ENCODE peak calls at places on chromosomes 6 and 20, in ten cellular contexts. One of them, this sample, is unnamed.

GRCh38 chr20:37845878-37846277 is 57.0 kb upstream of the VSTM2L start:
- DNase-seq in NCI-H187 treated with DMSO at 0.1 percent for 48 hours: no peak
- DNase-seq in NCI-H2171 treated with DMSO at 0.1 percent for 48 hours: no peak
- DNase-seq in activated naive CD4-positive, alpha-beta T cell: no peak
- DNase-seq in NCI-H69: peak; percentile 65
- DNase-seq in kidney tubule cell: no peak
- DNase-seq in SJSA1: no peak
- DNase-seq in iPS DF 6.9: no peak
- DNase-seq in mucosa of descending colon: no peak
- DNase-seq in HT-29: no peak
- DNase-seq in this sample: no peak

GRCh38 chr20:10807013-10807412 is 133.2 kb upstream of the JAG1 start:
- DNase-seq in HT-29: no peak
- DNase-seq in iPS DF 6.9: no peak
- DNase-seq in SJSA1: no peak
- DNase-seq in activated naive CD4-positive, alpha-beta T cell: no peak
- DNase-seq in NCI-H69: no peak
- DNase-seq in NCI-H187 treated with DMSO at 0.1 percent for 48 hours: no peak
- DNase-seq in NCI-H2171 treated with DMSO at 0.1 percent for 48 hours: no peak
- DNase-seq in kidney tubule cell: no peak
- DNase-seq in mucosa of descending colon: no peak
- DNase-seq in this sample: no peak

GRCh38 chr20:16011061-16011460 is 562.2 kb downstream of the KIF16B start:
- DNase-seq in iPS DF 6.9: no peak
- DNase-seq in NCI-H2171 treated with DMSO at 0.1 percent for 48 hours: no peak
- DNase-seq in NCI-H187 treated with DMSO at 0.1 percent for 48 hours: no peak
- DNase-seq in NCI-H69: peak; percentile 10
- DNase-seq in mucosa of descending colon: no peak
- DNase-seq in SJSA1: no peak
- DNase-seq in activated naive CD4-positive, alpha-beta T cell: no peak
- DNase-seq in HT-29: no peak
- DNase-seq in kidney tubule cell: no peak
- DNase-seq in this sample: no peak

GRCh38 chr6:88004707-88005106 is 42.9 kb upstream of the SPACA1 start:
- DNase-seq in HT-29: no peak
- DNase-seq in kidney tubule cell: no peak
- DNase-seq in NCI-H2171 treated with DMSO at 0.1 percent for 48 hours: no peak
- DNase-seq in NCI-H187 treated with DMSO at 0.1 percent for 48 hours: no peak
- DNase-seq in NCI-H69: no peak
- DNase-seq in mucosa of descending colon: no peak
- DNase-seq in activated naive CD4-positive, alpha-beta T cell: no peak
- DNase-seq in SJSA1: no peak
- DNase-seq in iPS DF 6.9: no peak
- DNase-seq in this sample: no peak

GRCh38 chr20:53036992-53037391 is 64.8 kb downstream of the TSHZ2 start:
- DNase-seq in HT-29: no peak
- DNase-seq in activated naive CD4-positive, alpha-beta T cell: no peak
- DNase-seq in NCI-H69: peak; percentile 32
- DNase-seq in mucosa of descending colon: no peak
- DNase-seq in NCI-H187 treated with DMSO at 0.1 percent for 48 hours: no peak
- DNase-seq in SJSA1: no peak
- DNase-seq in kidney tubule cell: peak; percentile 74
- DNase-seq in iPS DF 6.9: no peak
- DNase-seq in NCI-H2171 treated with DMSO at 0.1 percent for 48 hours: no peak
- DNase-seq in this sample: no peak

GRCh38 chr20:63736893-63737689 is 627 bp downstream of the LIME1 start:
- DNase-seq in mucosa of descending colon: peak; percentile 38
- DNase-seq in NCI-H187 treated with DMSO at 0.1 percent for 48 hours: no peak
- DNase-seq in activated naive CD4-positive, alpha-beta T cell: peak; percentile 33
- DNase-seq in iPS DF 6.9: no peak
- DNase-seq in NCI-H69: no peak
- DNase-seq in kidney tubule cell: no peak
- DNase-seq in HT-29: peak; percentile 77
- DNase-seq in SJSA1: no peak
- DNase-seq in NCI-H2171 treated with DMSO at 0.1 percent for 48 hours: peak; percentile 70
- DNase-seq in this sample: no peak

GRCh38 chr6:12490904-12491571 is 200.9 kb downstream of the EDN1 start:
- DNase-seq in NCI-H187 treated with DMSO at 0.1 percent for 48 hours: no peak
- DNase-seq in mucosa of descending colon: no peak
- DNase-seq in NCI-H69: no peak
- DNase-seq in NCI-H2171 treated with DMSO at 0.1 percent for 48 hours: no peak
- DNase-seq in kidney tubule cell: peak; percentile 68
- DNase-seq in HT-29: no peak
- DNase-seq in SJSA1: peak; percentile 86
- DNase-seq in activated naive CD4-positive, alpha-beta T cell: no peak
- DNase-seq in iPS DF 6.9: no peak
- DNase-seq in this sample: no peak

GRCh38 chr6:527989-528673 is 128.8 kb downstream of the HUS1B start:
- DNase-seq in NCI-H187 treated with DMSO at 0.1 percent for 48 hours: no peak
- DNase-seq in SJSA1: no peak
- DNase-seq in activated naive CD4-positive, alpha-beta T cell: no peak
- DNase-seq in NCI-H69: no peak
- DNase-seq in NCI-H2171 treated with DMSO at 0.1 percent for 48 hours: no peak
- DNase-seq in kidney tubule cell: no peak
- DNase-seq in mucosa of descending colon: no peak
- DNase-seq in HT-29: no peak
- DNase-seq in iPS DF 6.9: no peak
- DNase-seq in this sample: no peak

GRCh38 chr20:34997171-34997570 is 41.5 kb downstream of the MYH7B start:
- DNase-seq in kidney tubule cell: no peak
- DNase-seq in iPS DF 6.9: no peak
- DNase-seq in NCI-H187 treated with DMSO at 0.1 percent for 48 hours: no peak
- DNase-seq in SJSA1: no peak
- DNase-seq in activated naive CD4-positive, alpha-beta T cell: no peak
- DNase-seq in NCI-H69: no peak
- DNase-seq in mucosa of descending colon: peak; percentile 59
- DNase-seq in HT-29: peak; percentile 75
- DNase-seq in NCI-H2171 treated with DMSO at 0.1 percent for 48 hours: no peak
- DNase-seq in this sample: no peak

GRCh38 chr6:17278289-17279061 is 2.7 kb upstream of the RBM24 start:
- DNase-seq in SJSA1: peak; percentile 95
- DNase-seq in HT-29: no peak
- DNase-seq in NCI-H2171 treated with DMSO at 0.1 percent for 48 hours: no peak
- DNase-seq in activated naive CD4-positive, alpha-beta T cell: no peak
- DNase-seq in NCI-H69: no peak
- DNase-seq in iPS DF 6.9: no peak
- DNase-seq in kidney tubule cell: peak; percentile 86
- DNase-seq in mucosa of descending colon: no peak
- DNase-seq in NCI-H187 treated with DMSO at 0.1 percent for 48 hours: no peak
- DNase-seq in this sample: no peak

GRCh38 chr20:46999821-47000465 is 105.3 kb downstream of the EYA2 start:
- DNase-seq in NCI-H69: peak; percentile 43
- DNase-seq in NCI-H187 treated with DMSO at 0.1 percent for 48 hours: no peak
- DNase-seq in mucosa of descending colon: no peak
- DNase-seq in HT-29: no peak
- DNase-seq in activated naive CD4-positive, alpha-beta T cell: no peak
- DNase-seq in kidney tubule cell: no peak
- DNase-seq in iPS DF 6.9: no peak
- DNase-seq in NCI-H2171 treated with DMSO at 0.1 percent for 48 hours: peak; percentile 89
- DNase-seq in SJSA1: no peak
- DNase-seq in this sample: no peak

GRCh38 chr6:133632206-133632605 is 256.7 kb upstream of the TCF21 start:
- DNase-seq in HT-29: no peak
- DNase-seq in mucosa of descending colon: no peak
- DNase-seq in iPS DF 6.9: no peak
- DNase-seq in NCI-H69: no peak
- DNase-seq in SJSA1: peak; percentile 55
- DNase-seq in NCI-H2171 treated with DMSO at 0.1 percent for 48 hours: no peak
- DNase-seq in NCI-H187 treated with DMSO at 0.1 percent for 48 hours: no peak
- DNase-seq in kidney tubule cell: peak; percentile 46
- DNase-seq in activated naive CD4-positive, alpha-beta T cell: no peak
- DNase-seq in this sample: no peak

GRCh38 chr6:158002951-158003853 is 21.5 kb downstream of the SYNJ2 start:
- DNase-seq in activated naive CD4-positive, alpha-beta T cell: no peak
- DNase-seq in kidney tubule cell: peak; percentile 84
- DNase-seq in SJSA1: peak; percentile 77
- DNase-seq in HT-29: peak; percentile 82
- DNase-seq in NCI-H2171 treated with DMSO at 0.1 percent for 48 hours: no peak
- DNase-seq in NCI-H69: no peak
- DNase-seq in iPS DF 6.9: no peak
- DNase-seq in NCI-H187 treated with DMSO at 0.1 percent for 48 hours: no peak
- DNase-seq in mucosa of descending colon: peak; percentile 62
- DNase-seq in this sample: no peak

This sample was measured in esophagus squamous epithelium.